ENCODE peak calls at places on chromosome 19, in five cellular contexts. A is heart left ventricle; U is ascending aorta; V is CD8-positive, alpha-beta T cell; D is uterus. R is an unnamed sample. For H3K9me3, the result is how much of the 10 kb centered on the place peaks cover.

GRCh38 chr19:43152217-43152616 is 34.1 kb downstream of the PSG5 start:
- DNase-seq in D (no peak), V (no peak), A (no peak), U (no peak), R (no peak)

GRCh38 chr19:4136680-4137088 is 12.8 kb upstream of the MAP2K2 start:
- DNase-seq in U (no peak), V (no peak), A (no peak), D (no peak), R (no peak)

GRCh38 chr19:47231215-47232054 is 436 bp upstream of the BBC3 start:
- DNase-seq in D (peak), U (peak), V (peak), A (peak), R (peak)

GRCh38 chr19:55441319-55441691 is 1.8 kb downstream of the SHISA7 start:
- DNase-seq in U (no peak), V (no peak), D (no peak), A (no peak), R (no peak)

GRCh38 chr19:11182994-11183393 is 14.4 kb downstream of the KANK2 start:
- DNase-seq in V (no peak), A (no peak), U (no peak), D (no peak), R (no peak)

GRCh38 chr19:8196271-8196908 is 12.8 kb upstream of the CERS4 start:
- DNase-seq in V (no peak), U (no peak), D (no peak), A (no peak), R (peak)

GRCh38 chr19:47049307-47049700 is 880 bp upstream of the TMEM160 start:
- DNase-seq in V (no peak), A (no peak), U (no peak), D (no peak), R (no peak)

GRCh38 chr19:6602729-6603114 is 11.8 kb upstream of the CD70 start:
- DNase-seq in U (no peak), V (no peak), A (no peak), D (no peak), R (no peak)

GRCh38 chr19:22428299-22428913 is 6.3 kb upstream of the ZNF98 start:
- DNase-seq in A (no peak), U (no peak), D (no peak), V (no peak), R (no peak)

GRCh38 chr19:11141937-11142527 is 13.6 kb downstream of the SPC24 start:
- DNase-seq in A (no peak), U (no peak), D (peak), V (no peak), R (no peak)

GRCh38 chr19:29564574-29565005 is 38.8 kb downstream of the VSTM2B start:
- DNase-seq in U (no peak), V (no peak), D (no peak), A (no peak), R (no peak)

GRCh38 chr19:12786149-12786870 is 5.0 kb upstream of the JUNB start:
- DNase-seq in U (peak), D (no peak), A (peak), V (no peak), R (peak)

GRCh38 chr19:30450945-30451344 is 78.8 kb downstream of the ZNF536 start:
- DNase-seq in A (no peak), U (no peak), V (no peak), D (no peak), R (no peak)

DNA sequence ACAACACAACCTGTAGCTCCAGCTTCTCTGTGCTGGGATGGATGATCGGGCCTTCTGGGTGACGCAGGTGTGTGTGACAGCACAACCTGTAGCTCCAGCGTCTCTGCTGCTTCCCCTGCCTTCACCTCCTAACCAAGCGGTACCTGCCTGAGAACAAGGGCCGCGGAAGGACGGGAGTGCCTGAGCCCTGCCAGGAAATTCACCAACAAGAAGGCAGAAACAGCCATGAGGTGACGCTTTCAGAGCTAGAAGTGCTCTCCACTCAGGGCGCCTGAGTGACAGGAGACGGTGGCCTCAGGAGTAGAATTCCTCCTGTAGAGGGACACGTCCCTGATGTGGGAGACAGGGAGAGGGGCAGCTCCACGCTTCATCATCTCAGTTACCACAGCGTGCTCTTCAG is 17.4 kb downstream of the ZNF331 start:
- DNase-seq in V (no peak), U (no peak), A (no peak), D (no peak), R (no peak)
- H3K4me3 ChIP-seq in V (peak), U (peak), A (peak), D (peak), R (no peak)

GRCh38 chr19:52716578-52716977 is 18.3 kb downstream of the ZNF611 start:
- DNase-seq in A (no peak), D (no peak), V (no peak), U (no peak), R (no peak)
- H3K9me3 ChIP-seq in A (under half), D (under half), V (under half), U (under half), R (under half)

DNA sequence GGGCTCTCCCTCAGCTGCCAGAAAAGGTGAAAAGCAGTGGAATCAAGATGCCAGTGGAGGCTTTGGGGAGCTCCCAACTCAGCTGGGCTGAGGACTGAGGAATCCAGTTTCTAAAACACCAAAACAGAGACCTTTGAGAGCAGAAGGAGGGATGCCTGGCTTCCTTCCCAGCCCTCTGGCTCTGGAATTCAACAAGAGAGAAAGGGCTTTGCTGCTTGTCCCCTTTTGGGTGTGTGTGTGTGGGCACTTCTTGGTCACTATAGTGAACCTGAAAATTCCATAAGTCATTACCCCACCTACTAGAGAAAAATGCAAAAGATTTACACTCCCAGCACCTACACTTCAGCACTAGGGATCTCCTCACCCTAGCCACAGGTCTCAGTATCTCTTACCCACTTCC is 30.3 kb upstream of the CYP2B6 start:
- DNase-seq in U (no peak), D (no peak), V (no peak), A (no peak), R (no peak)
- H3K27ac ChIP-seq in U (no peak), D (no peak), V (no peak), A (no peak), R (no peak)

GRCh38 chr19:17554968-17555479 is 425 bp upstream of the COLGALT1 start:
- DNase-seq in V (no peak), U (no peak), D (no peak), A (no peak), R (no peak)

GRCh38 chr19:17549088-17549740 is 6.2 kb upstream of the COLGALT1 start:
- DNase-seq in V (no peak), D (no peak), A (no peak), U (no peak), R (no peak)

GRCh38 chr19:17553256-17553655 is 2.2 kb upstream of the COLGALT1 start:
- DNase-seq in D (peak), V (no peak), A (no peak), U (peak), R (peak)

GRCh38 chr19:17548145-17548544 is 7.3 kb upstream of the COLGALT1 start:
- DNase-seq in D (no peak), V (no peak), A (no peak), U (no peak), R (no peak)

GRCh38 chr19:17550076-17550667 is 5.3 kb upstream of the COLGALT1 start:
- DNase-seq in U (no peak), A (no peak), V (no peak), D (no peak), R (no peak)
- H3K4me3 ChIP-seq in U (no peak), A (no peak), V (no peak), D (no peak), R (no peak)

DNA sequence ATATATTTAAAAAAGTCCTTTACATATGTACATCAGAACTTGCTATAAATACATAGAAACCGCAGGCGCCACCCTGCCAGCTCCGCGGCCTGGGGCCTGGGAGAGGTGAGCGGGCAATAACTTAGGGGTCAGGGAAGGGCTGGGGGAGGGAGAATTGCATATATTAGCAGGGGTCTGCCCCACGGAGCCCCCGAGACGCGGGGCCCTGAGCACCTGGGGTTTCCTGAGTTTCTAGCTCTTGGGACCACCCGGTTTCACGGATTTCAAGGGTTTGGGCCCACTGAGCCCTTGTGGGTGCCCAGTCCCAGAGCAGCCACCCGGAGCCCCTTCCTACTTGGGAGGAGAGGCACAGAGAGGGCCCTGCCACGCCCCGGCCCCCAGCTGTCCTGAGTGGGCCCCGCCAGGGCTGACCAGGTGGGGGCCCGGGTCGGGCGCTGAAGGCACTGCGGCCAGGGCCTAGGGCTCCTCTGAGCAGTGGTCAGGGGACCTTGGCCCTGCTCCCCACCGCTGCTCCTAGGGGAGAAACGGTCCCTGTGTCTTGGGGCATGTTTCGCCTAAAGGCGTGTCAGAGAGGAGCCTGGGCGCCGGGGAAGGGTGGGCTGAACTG is 4.0 kb downstream of the GPX4 start:
- DNase-seq in V (no peak), A (no peak), D (no peak), U (no peak), R (no peak)
- H3K9me3 ChIP-seq in V (under half), A (under half), D (under half), U (under half), R (under half)

DNA sequence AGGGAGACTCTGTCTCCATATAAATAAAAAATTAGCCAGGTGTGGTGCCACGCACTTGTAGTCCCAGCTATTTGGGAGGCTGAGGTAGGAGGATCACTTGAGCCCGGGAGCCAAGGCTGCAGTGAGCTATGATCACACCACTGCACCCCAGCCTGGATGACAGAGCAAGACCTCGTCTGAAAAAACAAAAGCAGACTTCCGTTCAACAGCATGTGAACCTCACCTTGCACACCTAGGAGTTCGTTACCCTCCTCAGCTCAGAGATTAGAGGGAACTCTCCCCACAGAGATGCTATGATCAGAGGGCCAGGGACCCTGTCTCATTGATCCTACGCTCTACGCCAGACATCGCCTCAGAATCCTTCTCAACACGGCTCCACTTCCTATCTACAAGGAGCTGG is 15.3 kb downstream of the ELL start:
- DNase-seq in D (no peak), A (no peak), U (no peak), V (no peak), R (no peak)
- H3K27ac ChIP-seq in D (peak), A (peak), U (peak), V (peak), R (peak)